ENCODE peak calls at places on chromosomes 4 and X, in nine cellular contexts. One of them, this sample, is unnamed.
A peak's percentile ranks its signal among the peaks of the same experiment; 100 is the strongest.

GRCh38 chr4:48899950-48900349 is 6.6 kb downstream of the OCIAD2 start:
- DNase-seq in effector memory CD8-positive, alpha-beta T cell: no peak
- DNase-seq in ELR: no peak
- DNase-seq in activated B cell treated with CpG ODN at 0.5 μM for 24 hours: no peak
- DNase-seq in SW480: no peak
- DNase-seq in neural progenitor cell: peak; percentile 19
- DNase-seq in T1000: no peak
- DNase-seq in mesendoderm: no peak
- DNase-seq in stimulated activated CD4-positive, alpha-beta T cell treated with anti-CD3 and anti-CD28 coated beads, TNF-alpha, amount 100 ng/mL, for 1 hour: no peak
- DNase-seq in this sample: no peak

GRCh38 chr4:106496066-106496465 is 127.5 kb upstream of the GIMD1 start:
- DNase-seq in activated B cell treated with CpG ODN at 0.5 μM for 24 hours: no peak
- DNase-seq in mesendoderm: no peak
- DNase-seq in ELR: no peak
- DNase-seq in T1000: no peak
- DNase-seq in neural progenitor cell: no peak
- DNase-seq in SW480: no peak
- DNase-seq in effector memory CD8-positive, alpha-beta T cell: no peak
- DNase-seq in stimulated activated CD4-positive, alpha-beta T cell treated with anti-CD3 and anti-CD28 coated beads, TNF-alpha, amount 100 ng/mL, for 1 hour: no peak
- DNase-seq in this sample: no peak

GRCh38 chr4:43048570-43048969 is 156.1 kb downstream of the GRXCR1 start:
- DNase-seq in T1000: no peak
- DNase-seq in ELR: peak; percentile 3
- DNase-seq in mesendoderm: peak; percentile 60
- DNase-seq in activated B cell treated with CpG ODN at 0.5 μM for 24 hours: no peak
- DNase-seq in effector memory CD8-positive, alpha-beta T cell: no peak
- DNase-seq in SW480: no peak
- DNase-seq in stimulated activated CD4-positive, alpha-beta T cell treated with anti-CD3 and anti-CD28 coated beads, TNF-alpha, amount 100 ng/mL, for 1 hour: no peak
- DNase-seq in neural progenitor cell: no peak
- DNase-seq in this sample: no peak

GRCh38 chr4:42172391-42172790 is 19.9 kb upstream of the BEND4 start:
- DNase-seq in activated B cell treated with CpG ODN at 0.5 μM for 24 hours: no peak
- DNase-seq in stimulated activated CD4-positive, alpha-beta T cell treated with anti-CD3 and anti-CD28 coated beads, TNF-alpha, amount 100 ng/mL, for 1 hour: no peak
- DNase-seq in T1000: no peak
- DNase-seq in effector memory CD8-positive, alpha-beta T cell: no peak
- DNase-seq in neural progenitor cell: no peak
- DNase-seq in SW480: no peak
- DNase-seq in mesendoderm: no peak
- DNase-seq in ELR: no peak
- DNase-seq in this sample: no peak

GRCh38 chr4:42048394-42048793 is 58.1 kb downstream of the SLC30A9 start:
- DNase-seq in SW480: no peak
- DNase-seq in activated B cell treated with CpG ODN at 0.5 μM for 24 hours: no peak
- DNase-seq in mesendoderm: no peak
- DNase-seq in stimulated activated CD4-positive, alpha-beta T cell treated with anti-CD3 and anti-CD28 coated beads, TNF-alpha, amount 100 ng/mL, for 1 hour: no peak
- DNase-seq in effector memory CD8-positive, alpha-beta T cell: no peak
- DNase-seq in ELR: peak; percentile 76
- DNase-seq in neural progenitor cell: no peak
- DNase-seq in T1000: no peak
- DNase-seq in this sample: no peak

GRCh38 chr4:150033937-150034336 is 44.3 kb upstream of the DCLK2 start:
- DNase-seq in stimulated activated CD4-positive, alpha-beta T cell treated with anti-CD3 and anti-CD28 coated beads, TNF-alpha, amount 100 ng/mL, for 1 hour: no peak
- DNase-seq in mesendoderm: no peak
- DNase-seq in neural progenitor cell: no peak
- DNase-seq in T1000: no peak
- DNase-seq in effector memory CD8-positive, alpha-beta T cell: no peak
- DNase-seq in activated B cell treated with CpG ODN at 0.5 μM for 24 hours: no peak
- DNase-seq in ELR: no peak
- DNase-seq in SW480: no peak
- DNase-seq in this sample: peak; percentile 71

GRCh38 chr4:55075376-55075775 is 50.0 kb downstream of the KDR start:
- DNase-seq in T1000: no peak
- DNase-seq in SW480: no peak
- DNase-seq in neural progenitor cell: no peak
- DNase-seq in activated B cell treated with CpG ODN at 0.5 μM for 24 hours: no peak
- DNase-seq in stimulated activated CD4-positive, alpha-beta T cell treated with anti-CD3 and anti-CD28 coated beads, TNF-alpha, amount 100 ng/mL, for 1 hour: no peak
- DNase-seq in effector memory CD8-positive, alpha-beta T cell: no peak
- DNase-seq in ELR: no peak
- DNase-seq in mesendoderm: peak; percentile 82
- DNase-seq in this sample: no peak

GRCh38 chrX:13293700-13294099 is 26.2 kb downstream of the ATXN3L start:
- DNase-seq in T1000: no peak
- DNase-seq in effector memory CD8-positive, alpha-beta T cell: no peak
- DNase-seq in activated B cell treated with CpG ODN at 0.5 μM for 24 hours: no peak
- DNase-seq in mesendoderm: no peak
- DNase-seq in stimulated activated CD4-positive, alpha-beta T cell treated with anti-CD3 and anti-CD28 coated beads, TNF-alpha, amount 100 ng/mL, for 1 hour: no peak
- DNase-seq in neural progenitor cell: peak; percentile 62
- DNase-seq in SW480: no peak
- DNase-seq in ELR: no peak
- DNase-seq in this sample: no peak

GRCh38 chrX:96480081-96480480 is 204.6 kb upstream of the DIAPH2 start:
- DNase-seq in activated B cell treated with CpG ODN at 0.5 μM for 24 hours: no peak
- DNase-seq in SW480: no peak
- DNase-seq in mesendoderm: no peak
- DNase-seq in neural progenitor cell: no peak
- DNase-seq in effector memory CD8-positive, alpha-beta T cell: no peak
- DNase-seq in T1000: no peak
- DNase-seq in ELR: peak; percentile 74
- DNase-seq in stimulated activated CD4-positive, alpha-beta T cell treated with anti-CD3 and anti-CD28 coated beads, TNF-alpha, amount 100 ng/mL, for 1 hour: no peak
- DNase-seq in this sample: no peak

GRCh38 chr4:139416073-139416673 is 37.7 kb upstream of the RAB33B start:
- DNase-seq in effector memory CD8-positive, alpha-beta T cell: peak; percentile 21
- DNase-seq in mesendoderm: peak; percentile 39
- DNase-seq in activated B cell treated with CpG ODN at 0.5 μM for 24 hours: no peak
- DNase-seq in T1000: no peak
- DNase-seq in neural progenitor cell: peak; percentile 44
- DNase-seq in stimulated activated CD4-positive, alpha-beta T cell treated with anti-CD3 and anti-CD28 coated beads, TNF-alpha, amount 100 ng/mL, for 1 hour: no peak
- DNase-seq in SW480: peak; percentile 36
- DNase-seq in ELR: peak; percentile 53
- DNase-seq in this sample: peak; percentile 36

GRCh38 chr4:16859031-16859430 is 39.4 kb downstream of the LDB2 start:
- DNase-seq in SW480: no peak
- DNase-seq in effector memory CD8-positive, alpha-beta T cell: no peak
- DNase-seq in stimulated activated CD4-positive, alpha-beta T cell treated with anti-CD3 and anti-CD28 coated beads, TNF-alpha, amount 100 ng/mL, for 1 hour: no peak
- DNase-seq in mesendoderm: no peak
- DNase-seq in activated B cell treated with CpG ODN at 0.5 μM for 24 hours: no peak
- DNase-seq in T1000: no peak
- DNase-seq in neural progenitor cell: no peak
- DNase-seq in ELR: peak; percentile 45
- DNase-seq in this sample: no peak

GRCh38 chr4:108130955-108131354 is 37.8 kb downstream of the LEF1 start:
- DNase-seq in ELR: no peak
- DNase-seq in effector memory CD8-positive, alpha-beta T cell: no peak
- DNase-seq in activated B cell treated with CpG ODN at 0.5 μM for 24 hours: no peak
- DNase-seq in SW480: no peak
- DNase-seq in mesendoderm: peak; percentile 54
- DNase-seq in T1000: no peak
- DNase-seq in stimulated activated CD4-positive, alpha-beta T cell treated with anti-CD3 and anti-CD28 coated beads, TNF-alpha, amount 100 ng/mL, for 1 hour: no peak
- DNase-seq in neural progenitor cell: no peak
- DNase-seq in this sample: no peak

GRCh38 chr4:67877086-67877485 is 6.7 kb downstream of the TMPRSS11D start:
- DNase-seq in stimulated activated CD4-positive, alpha-beta T cell treated with anti-CD3 and anti-CD28 coated beads, TNF-alpha, amount 100 ng/mL, for 1 hour: no peak
- DNase-seq in mesendoderm: no peak
- DNase-seq in activated B cell treated with CpG ODN at 0.5 μM for 24 hours: no peak
- DNase-seq in SW480: no peak
- DNase-seq in neural progenitor cell: no peak
- DNase-seq in ELR: no peak
- DNase-seq in effector memory CD8-positive, alpha-beta T cell: no peak
- DNase-seq in T1000: no peak
- DNase-seq in this sample: no peak

GRCh38 chrX:84248226-84248625 is 60.2 kb upstream of the RPS6KA6 start:
- DNase-seq in effector memory CD8-positive, alpha-beta T cell: no peak
- DNase-seq in SW480: no peak
- DNase-seq in neural progenitor cell: no peak
- DNase-seq in mesendoderm: no peak
- DNase-seq in T1000: no peak
- DNase-seq in ELR: peak; percentile 79
- DNase-seq in stimulated activated CD4-positive, alpha-beta T cell treated with anti-CD3 and anti-CD28 coated beads, TNF-alpha, amount 100 ng/mL, for 1 hour: no peak
- DNase-seq in activated B cell treated with CpG ODN at 0.5 μM for 24 hours: no peak
- DNase-seq in this sample: no peak

GRCh38 chrX:138648570-138648969 is 62.9 kb downstream of the FGF13 start:
- DNase-seq in activated B cell treated with CpG ODN at 0.5 μM for 24 hours: no peak
- DNase-seq in T1000: no peak
- DNase-seq in neural progenitor cell: peak; percentile 8
- DNase-seq in ELR: no peak
- DNase-seq in mesendoderm: no peak
- DNase-seq in SW480: no peak
- DNase-seq in stimulated activated CD4-positive, alpha-beta T cell treated with anti-CD3 and anti-CD28 coated beads, TNF-alpha, amount 100 ng/mL, for 1 hour: no peak
- DNase-seq in effector memory CD8-positive, alpha-beta T cell: no peak
- DNase-seq in this sample: no peak

GRCh38 chr4:150136481-150136880 is 58.2 kb downstream of the DCLK2 start:
- DNase-seq in effector memory CD8-positive, alpha-beta T cell: no peak
- DNase-seq in activated B cell treated with CpG ODN at 0.5 μM for 24 hours: no peak
- DNase-seq in mesendoderm: no peak
- DNase-seq in stimulated activated CD4-positive, alpha-beta T cell treated with anti-CD3 and anti-CD28 coated beads, TNF-alpha, amount 100 ng/mL, for 1 hour: no peak
- DNase-seq in T1000: no peak
- DNase-seq in ELR: peak; percentile 65
- DNase-seq in SW480: no peak
- DNase-seq in neural progenitor cell: no peak
- DNase-seq in this sample: no peak

GRCh38 chrX:155767101-155767878 is 113.9 kb upstream of the VAMP7 start:
- DNase-seq in effector memory CD8-positive, alpha-beta T cell: peak; percentile 2
- DNase-seq in T1000: no peak
- DNase-seq in stimulated activated CD4-positive, alpha-beta T cell treated with anti-CD3 and anti-CD28 coated beads, TNF-alpha, amount 100 ng/mL, for 1 hour: no peak
- DNase-seq in activated B cell treated with CpG ODN at 0.5 μM for 24 hours: no peak
- DNase-seq in neural progenitor cell: peak; percentile 76
- DNase-seq in mesendoderm: peak; percentile 94
- DNase-seq in SW480: peak; percentile 40
- DNase-seq in ELR: peak; percentile 84
- DNase-seq in this sample: no peak

GRCh38 chrX:99033226-99033901 is 1376.7 kb downstream of the PCDH19 start:
- DNase-seq in activated B cell treated with CpG ODN at 0.5 μM for 24 hours: no peak
- DNase-seq in ELR: no peak
- DNase-seq in T1000: no peak
- DNase-seq in neural progenitor cell: no peak
- DNase-seq in SW480: no peak
- DNase-seq in effector memory CD8-positive, alpha-beta T cell: no peak
- DNase-seq in stimulated activated CD4-positive, alpha-beta T cell treated with anti-CD3 and anti-CD28 coated beads, TNF-alpha, amount 100 ng/mL, for 1 hour: no peak
- DNase-seq in mesendoderm: no peak
- DNase-seq in this sample: no peak

GRCh38 chr4:55354648-55355047 is 8.6 kb downstream of the SRD5A3 start:
- DNase-seq in neural progenitor cell: no peak
- DNase-seq in ELR: no peak
- DNase-seq in effector memory CD8-positive, alpha-beta T cell: no peak
- DNase-seq in activated B cell treated with CpG ODN at 0.5 μM for 24 hours: no peak
- DNase-seq in stimulated activated CD4-positive, alpha-beta T cell treated with anti-CD3 and anti-CD28 coated beads, TNF-alpha, amount 100 ng/mL, for 1 hour: no peak
- DNase-seq in T1000: no peak
- DNase-seq in SW480: no peak
- DNase-seq in mesendoderm: no peak
- DNase-seq in this sample: no peak

GRCh38 chr4:96056346-96056934 is 216.5 kb downstream of the PDHA2 start:
- DNase-seq in SW480: no peak
- DNase-seq in mesendoderm: peak; percentile 21
- DNase-seq in effector memory CD8-positive, alpha-beta T cell: no peak
- DNase-seq in T1000: no peak
- DNase-seq in stimulated activated CD4-positive, alpha-beta T cell treated with anti-CD3 and anti-CD28 coated beads, TNF-alpha, amount 100 ng/mL, for 1 hour: no peak
- DNase-seq in ELR: no peak
- DNase-seq in neural progenitor cell: peak; percentile 90
- DNase-seq in activated B cell treated with CpG ODN at 0.5 μM for 24 hours: no peak
- DNase-seq in this sample: no peak